ENCODE peak calls at places on chromosomes 7 and 10, in eight cellular contexts. R, L, U, W, D, Y, V and T are unnamed samples.
A peak's percentile ranks its signal among the peaks of the same experiment; 100 is the strongest.

GRCh38 chr7:152127229-152127628 is 101.8 kb downstream of the GALNT11 start:
- DNase-seq in D (no peak), U (no peak), W (no peak), L (no peak), V (no peak), Y (no peak), R (no peak), T (no peak)

GRCh38 chr7:155381852-155382801 is 75.8 kb upstream of the EN2 start:
- DNase-seq in R (no peak), Y (no peak), D (peak; percentile 37), U (no peak), W (no peak), V (no peak), L (no peak), T (no peak)

GRCh38 chr10:329361-330099 is 194.3 kb downstream of the ZMYND11 start:
- DNase-seq in Y (peak; percentile 65), U (peak; percentile 85), V (no peak), W (peak; percentile 97), D (peak; percentile 87), R (peak; percentile 47), L (no peak), T (peak; percentile 93)

GRCh38 chr10:77441541-77442175 is 195.9 kb downstream of the KCNMA1 start:
- DNase-seq in V (no peak), Y (no peak), W (no peak), D (no peak), R (no peak), L (no peak), U (no peak), T (no peak)

GRCh38 chr7:112985377-112985987 is 101.1 kb downstream of the GPR85 start:
- DNase-seq in W (peak; percentile 85), R (no peak), D (no peak), V (no peak), Y (no peak), L (no peak), U (no peak), T (peak; percentile 24)

GRCh38 chr10:63760034-63760707 is 239.0 kb downstream of the REEP3 start:
- DNase-seq in W (no peak), Y (no peak), V (no peak), L (no peak), R (no peak), U (no peak), D (no peak), T (no peak)

GRCh38 chr10:116241642-116242405 is 31.2 kb downstream of the GFRA1 start:
- DNase-seq in Y (no peak), V (no peak), U (no peak), W (no peak), D (no peak), R (no peak), L (no peak), T (no peak)

GRCh38 chr7:115662120-115662519 is 368.4 kb downstream of the TFEC start:
- DNase-seq in D (no peak), V (no peak), W (peak; percentile 67), L (no peak), Y (no peak), U (no peak), R (no peak), T (peak; percentile 21)

GRCh38 chr7:46982928-46983327 is 599.0 kb downstream of the TNS3 start:
- DNase-seq in U (no peak), L (no peak), D (no peak), V (no peak), W (no peak), R (no peak), Y (no peak), T (no peak)

GRCh38 chr10:131134001-131134576 is 177.4 kb downstream of the TCERG1L start:
- DNase-seq in Y (no peak), V (no peak), U (no peak), R (no peak), D (no peak), W (no peak), L (no peak), T (no peak)

GRCh38 chr10:91493313-91493712 is 83.2 kb downstream of the HECTD2 start:
- DNase-seq in Y (no peak), W (peak; percentile 76), L (no peak), R (no peak), U (peak; percentile 24), D (no peak), V (no peak), T (peak; percentile 77)

GRCh38 chr7:27835408-27835807 is 95.4 kb downstream of the TAX1BP1 start:
- DNase-seq in V (no peak), R (no peak), L (no peak), Y (no peak), W (no peak), U (peak; percentile 90), D (no peak), T (no peak)

GRCh38 chr7:151408498-151408838 is 1.4 kb downstream of the WDR86 start:
- DNase-seq in U (no peak), Y (no peak), R (no peak), V (no peak), W (no peak), D (no peak), L (no peak), T (no peak)